ENCODE peak calls at places on chromosomes 11 and 22, in eight cellular contexts. J is right lobe of liver, Z is adrenal gland, Y is spleen, N is stomach, P is upper lobe of left lung, W is prostate gland, E is body of pancreas. D is an unnamed sample.

GRCh38 chr11:11186249-11186648 is 166.8 kb downstream of the CSNK2A3 start:
- DNase-seq in Z (no peak), J (no peak), N (no peak), Y (no peak), E (no peak), P (no peak), W (no peak), D (no peak)

GRCh38 chr22:39664485-39665200 is 94.1 kb downstream of the CACNA1I start:
- DNase-seq in N (no peak), J (no peak), E (peak; percentile 25), P (peak; percentile 60), Y (no peak), W (no peak), Z (no peak), D (peak; percentile 46)

GRCh38 chr11:63911876-63912275 is 5.1 kb downstream of the RCOR2 start:
- DNase-seq in W (no peak), E (no peak), N (no peak), Z (no peak), Y (no peak), P (peak; percentile 66), J (no peak), D (no peak)

GRCh38 chr11:73141031-73141308 is 1.1 kb downstream of the FCHSD2 start:
- DNase-seq in Y (peak; percentile 91), Z (peak; percentile 49), E (no peak), P (peak; percentile 73), N (no peak), J (peak; percentile 56), W (no peak), D (peak; percentile 52)

GRCh38 chr11:2651826-2652237 is 48.0 kb downstream of the KCNQ1OT1 start:
- DNase-seq in N (no peak), Y (peak; percentile 35), P (peak; percentile 38), Z (no peak), W (no peak), J (no peak), E (no peak), D (no peak)

GRCh38 chr22:36069368-36069767 is 40.7 kb upstream of the RBFOX2 start:
- DNase-seq in N (no peak), Y (no peak), Z (no peak), J (no peak), E (peak; percentile 92), P (no peak), W (no peak), D (no peak)

GRCh38 chr11:117016246-117016645 is 82.0 kb downstream of the SIK3 start:
- DNase-seq in J (no peak), W (no peak), Y (no peak), P (no peak), E (no peak), Z (no peak), N (no peak), D (no peak)

GRCh38 chr22:44363980-44364749 is 51.4 kb upstream of the SHISAL1 start:
- DNase-seq in P (no peak), W (no peak), N (no peak), Z (peak; percentile 20), E (no peak), J (no peak), Y (peak; percentile 58), D (no peak)

GRCh38 chr11:118691926-118692830 is 12.7 kb upstream of the TREH start:
- DNase-seq in Y (peak; percentile 80), N (no peak), W (peak; percentile 27), J (no peak), P (no peak), Z (no peak), E (no peak), D (no peak)

GRCh38 chr11:121476379-121477032 is 23.7 kb upstream of the SORL1-AS1 start:
- DNase-seq in P (no peak), N (no peak), Z (no peak), J (no peak), E (no peak), W (peak; percentile 76), Y (no peak), D (no peak)

GRCh38 chr11:84437129-84438123 is 1151.3 kb upstream of the CCDC90B start:
- DNase-seq in N (peak; percentile 53), W (peak; percentile 43), P (no peak), E (peak; percentile 81), Y (no peak), J (no peak), Z (peak; percentile 18), D (peak; percentile 43)

GRCh38 chr11:46352063-46352841 is 5.0 kb downstream of the DGKZ start:
- DNase-seq in N (peak; percentile 87), J (no peak), Z (peak; percentile 73), W (no peak), Y (peak; percentile 91), E (peak; percentile 91), P (peak; percentile 78), D (peak; percentile 82)

GRCh38 chr11:46351606-46352005 is 4.3 kb downstream of the DGKZ start:
- DNase-seq in J (no peak), N (no peak), W (no peak), Z (no peak), E (peak; percentile 64), P (no peak), Y (no peak), D (no peak)

GRCh38 chr11:46350695-46351094 is 3.4 kb downstream of the DGKZ start:
- DNase-seq in J (no peak), Y (no peak), N (no peak), Z (no peak), P (no peak), E (no peak), W (no peak), D (no peak)

GRCh38 chr11:46348986-46349401 is 1.7 kb downstream of the DGKZ start:
- DNase-seq in Y (peak; percentile 89), P (no peak), E (no peak), J (no peak), W (no peak), Z (no peak), N (no peak), D (no peak)

GRCh38 chr11:46351148-46351547 is 3.9 kb downstream of the DGKZ start:
- DNase-seq in W (no peak), Y (no peak), Z (no peak), N (no peak), P (no peak), J (no peak), E (no peak), D (no peak)
- H3K4me1 ChIP-seq in W (peaks cover 13% of the 10 kb centered on the region), Y (peaks cover 74% of the 10 kb centered on the region), Z (peaks cover 43% of the 10 kb centered on the region), N (peaks cover 39% of the 10 kb centered on the region), P (peaks cover 74% of the 10 kb centered on the region), J (no peaks in the 10 kb centered on the region), E (peaks cover 67% of the 10 kb centered on the region), D (peaks cover 23% of the 10 kb centered on the region)

GRCh38 chr11:838441-839279 is 3.7 kb downstream of the POLR2L start:
- DNase-seq in J (no peak), P (peak; percentile 70), E (peak; percentile 65), Y (no peak), W (no peak), Z (peak; percentile 39), N (no peak), D (no peak)

GRCh38 chr11:839875-840617 is 2.3 kb downstream of the POLR2L start:
- DNase-seq in E (no peak), Y (no peak), Z (peak; percentile 28), P (peak; percentile 77), W (no peak), J (no peak), N (no peak), D (no peak)

GRCh38 chr11:837990-838307 is 4.4 kb downstream of the POLR2L start:
- DNase-seq in Z (no peak), E (no peak), Y (no peak), N (no peak), W (no peak), P (no peak), J (no peak), D (no peak)

GRCh38 chr11:837189-837989 is 4.6 kb downstream of the CD151 start:
- DNase-seq in W (no peak), J (no peak), E (no peak), Z (peak; percentile 36), P (peak; percentile 79), N (no peak), Y (no peak), D (no peak)

DNA sequence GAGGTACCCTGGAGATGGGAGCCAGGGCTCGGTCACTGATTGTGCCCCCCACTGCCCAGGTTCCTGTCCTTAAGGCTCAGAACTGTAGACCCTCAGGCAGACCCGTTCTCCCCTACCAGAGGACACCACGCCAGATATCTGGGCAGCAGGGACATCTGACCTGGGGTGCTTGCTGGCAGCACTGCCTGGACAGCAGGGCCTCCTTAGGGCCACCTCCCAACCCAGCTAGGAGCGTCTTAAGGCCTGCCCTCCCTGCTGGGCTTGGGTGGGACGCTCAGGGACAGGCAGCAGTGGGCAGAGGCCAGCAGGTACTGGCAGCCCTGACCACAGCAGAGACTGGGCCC is 3.1 kb downstream of the POLR2L start:
- DNase-seq in W (no peak), Z (no peak), Y (no peak), J (no peak), E (no peak), P (no peak), N (no peak), D (no peak)
- TF ChIP-seq POLR2A in W (no peak), Z (no peak), Y (no peak), J (no peak), E (no peak), P (no peak), N (no peak), D (no peak)

GRCh38 chr11:50186146-50186545 is 153.5 kb downstream of the OR4C45 start:
- DNase-seq in W (no peak), P (no peak), Z (no peak), E (no peak), Y (no peak), J (no peak), N (no peak), D (no peak)

GRCh38 chr11:50192743-50193142 is 160.1 kb downstream of the OR4C45 start:
- DNase-seq in J (no peak), Y (no peak), W (no peak), Z (no peak), N (no peak), E (no peak), P (no peak), D (no peak)

GRCh38 chr11:50182486-50182885 is 149.8 kb downstream of the OR4C45 start:
- DNase-seq in E (no peak), W (no peak), Y (no peak), P (no peak), Z (no peak), N (no peak), J (no peak), D (no peak)

GRCh38 chr11:50188040-50188439 is 155.4 kb downstream of the OR4C45 start:
- DNase-seq in N (no peak), E (no peak), Z (no peak), Y (no peak), J (no peak), P (no peak), W (no peak), D (no peak)

DNA sequence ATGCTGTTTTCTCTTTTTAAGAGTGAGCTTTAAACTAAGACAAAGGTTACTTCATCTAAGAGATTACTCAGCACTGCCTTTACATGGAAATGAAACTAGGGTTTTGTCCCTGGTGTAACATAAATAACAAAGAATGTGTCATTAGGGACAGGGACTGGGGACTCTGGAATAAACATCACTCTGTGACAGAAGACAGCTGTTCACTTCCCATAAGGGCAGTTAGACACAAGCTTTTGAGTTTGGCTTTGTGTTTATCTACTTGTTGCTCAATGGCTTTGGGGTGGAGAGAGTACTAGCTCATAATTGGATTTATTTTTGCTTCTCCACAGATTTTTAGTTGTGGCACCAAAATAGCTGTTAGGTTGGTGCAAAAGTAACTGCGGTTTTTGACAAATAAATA is 154.5 kb downstream of the OR4C45 start:
- DNase-seq in P (no peak), J (no peak), N (no peak), W (no peak), Y (no peak), E (no peak), Z (no peak), D (no peak)
- H3K4me1 ChIP-seq in P (no peaks in the 10 kb centered on the region), J (no peaks in the 10 kb centered on the region), N (no peaks in the 10 kb centered on the region), W (no peaks in the 10 kb centered on the region), Y (no peaks in the 10 kb centered on the region), E (no peaks in the 10 kb centered on the region), Z (no peaks in the 10 kb centered on the region), D (no peaks in the 10 kb centered on the region)

GRCh38 chr11:67239795-67240574 is 26.3 kb upstream of the GRK2 start:
- DNase-seq in P (peak; percentile 92), E (peak; percentile 98), N (peak; percentile 96), W (peak; percentile 99), Z (peak; percentile 99), J (peak; percentile 98), Y (peak; percentile 98), D (peak; percentile 98)
- TF ChIP-seq POLR2A in P (peak; percentile 84), E (peak; percentile 96), N (no peak), W (peak; percentile 98), Z (peak; percentile 99), J (peak; percentile 96), Y (peak; percentile 64), D (no peak)

D was measured in testis.